ENCODE peak calls at places on chromosome 2, in four cellular contexts. A is substantia nigra, K is NCI-H2029, H is ascending aorta. S is an unnamed sample.

GRCh38 chr2:74498500-74499268 is 719 bp downstream of the LBX2 start:
- DNase-seq in H (no peak), A (no peak), K (no peak), S (no peak)

GRCh38 chr2:241180495-241180894 is 8.0 kb upstream of the ANO7 start:
- DNase-seq in K (no peak), A (no peak), H (no peak), S (peak)

GRCh38 chr2:238237441-238237840 is 2.4 kb downstream of the HES6 start:
- DNase-seq in H (no peak), A (no peak), K (no peak), S (no peak)

GRCh38 chr2:197793456-197793855 is 8.3 kb upstream of the BOLL start:
- DNase-seq in K (no peak), A (no peak), H (no peak), S (no peak)

GRCh38 chr2:67649331-67650071 is 252.4 kb downstream of the ETAA1 start:
- DNase-seq in K (no peak), A (no peak), H (no peak), S (peak)

GRCh38 chr2:30235859-30236535 is 4.7 kb downstream of the LBH start:
- DNase-seq in H (no peak), A (no peak), K (no peak), S (peak)

GRCh38 chr2:186695081-186695756 is 1.4 kb downstream of the FAM171B start:
- DNase-seq in H (no peak), A (no peak), K (no peak), S (no peak)

GRCh38 chr2:12701786-12702660 is 14.7 kb upstream of the TRIB2 start:
- DNase-seq in A (no peak), H (no peak), K (no peak), S (no peak)

GRCh38 chr2:135960598-135961551 is 24.6 kb downstream of the DARS1 start:
- DNase-seq in H (no peak), A (no peak), K (no peak), S (no peak)

GRCh38 chr2:156695595-156695994 is 259.4 kb downstream of the GPD2 start:
- DNase-seq in K (no peak), A (no peak), H (no peak), S (peak)

GRCh38 chr2:23452853-23453420 is 68.0 kb downstream of the KLHL29 start:
- DNase-seq in A (no peak), H (no peak), K (no peak), S (no peak)

GRCh38 chr2:112724611-112725525 is 4.0 kb downstream of the NT5DC4 start:
- DNase-seq in H (no peak), K (no peak), A (no peak), S (peak)

GRCh38 chr2:204251977-204252376 is 293.3 kb upstream of the PARD3B start:
- DNase-seq in K (no peak), A (no peak), H (no peak), S (no peak)

GRCh38 chr2:8590940-8591339 is 90.9 kb upstream of the ID2 start:
- DNase-seq in K (peak), A (no peak), H (no peak), S (no peak)

GRCh38 chr2:208204166-208204565 is 14.3 kb upstream of the C2orf80 start:
- DNase-seq in K (no peak), H (no peak), A (no peak), S (no peak)